ENCODE peak calls at places on chromosome 5, in ten cellular contexts. F is Right ventricle myocardium superior, Y is NCI-H1694, J is NCI-H1930, T is HFF-Myc, I is NCI-H146, H is GM04504, W is COR-L47, U is body of pancreas, N is GM19239. O is an unnamed sample.

GRCh38 chr5:169229342-169229892 is 71.5 kb downstream of the SLIT3 start:
- DNase-seq in T (no peak), J (no peak), I (no peak), H (no peak), N (no peak), F (no peak), U (no peak), Y (no peak), W (no peak), O (no peak)

GRCh38 chr5:139446956-139447779 is 7.8 kb upstream of the DNAJC18 start:
- DNase-seq in U (no peak), H (peak), T (no peak), J (no peak), F (no peak), I (no peak), N (no peak), Y (no peak), W (no peak), O (no peak)

GRCh38 chr5:147098233-147098790 is 136.5 kb upstream of the STK32A start:
- DNase-seq in T (no peak), Y (peak), W (peak), N (peak), I (peak), F (no peak), U (peak), H (peak), J (no peak), O (peak)

GRCh38 chr5:14322437-14323187 is 179.5 kb downstream of the TRIO start:
- DNase-seq in J (no peak), T (no peak), H (no peak), U (no peak), N (no peak), I (no peak), F (no peak), Y (peak), W (peak), O (no peak)

GRCh38 chr5:113093561-113093960 is 117.0 kb downstream of the DCP2 start:
- DNase-seq in H (no peak), U (no peak), N (no peak), T (no peak), J (no peak), I (no peak), Y (no peak), W (no peak), F (no peak), O (no peak)

GRCh38 chr5:141528401-141528984 is 39.6 kb downstream of the PCDHGC5 start:
- DNase-seq in W (no peak), I (no peak), J (no peak), U (peak), T (no peak), N (no peak), H (no peak), Y (no peak), F (peak), O (no peak)

GRCh38 chr5:147547730-147548129 is 37.9 kb upstream of the DPYSL3 start:
- DNase-seq in W (no peak), J (no peak), H (no peak), N (no peak), I (no peak), F (no peak), Y (no peak), U (no peak), T (no peak), O (no peak)

GRCh38 chr5:1885777-1886633 is 3.3 kb upstream of the IRX4 start:
- DNase-seq in N (no peak), Y (no peak), U (no peak), T (no peak), F (peak), J (no peak), H (no peak), I (no peak), W (no peak), O (no peak)

GRCh38 chr5:175706499-175706898 is 48.6 kb downstream of the HRH2 start:
- DNase-seq in N (no peak), Y (no peak), F (no peak), J (no peak), H (no peak), U (peak), W (no peak), T (no peak), I (peak), O (no peak)

GRCh38 chr5:132849347-132849746 is 16.9 kb downstream of the GDF9 start:
- DNase-seq in W (no peak), N (no peak), H (no peak), T (no peak), Y (no peak), I (no peak), U (no peak), J (no peak), F (no peak), O (no peak)

GRCh38 chr5:6704361-6704851 is 8.8 kb upstream of the TENT4A start:
- DNase-seq in N (no peak), U (peak), I (no peak), F (peak), T (no peak), H (peak), Y (no peak), J (no peak), W (no peak), O (no peak)

GRCh38 chr5:138216799-138217198 is 3.7 kb upstream of the CDC23 start:
- DNase-seq in Y (no peak), J (no peak), T (no peak), H (no peak), N (no peak), U (no peak), I (no peak), W (no peak), F (no peak), O (no peak)

GRCh38 chr5:52605317-52605991 is 182.3 kb upstream of the ITGA1 start:
- DNase-seq in N (no peak), T (no peak), Y (no peak), J (no peak), I (no peak), W (no peak), U (no peak), F (no peak), H (no peak), O (no peak)

GRCh38 chr5:138972230-138972629 is 97.1 kb upstream of the LRRTM2 start:
- DNase-seq in W (no peak), T (peak), N (no peak), J (no peak), F (peak), H (peak), Y (no peak), I (no peak), U (no peak), O (no peak)

GRCh38 chr5:95760291-95761191 is 29.4 kb downstream of the RHOBTB3 start:
- DNase-seq in I (no peak), W (no peak), U (no peak), Y (no peak), N (peak), F (no peak), T (peak), H (peak), J (no peak), O (peak)

GRCh38 chr5:124665625-124666024 is 80.8 kb downstream of the ZNF608 start:
- DNase-seq in W (no peak), N (no peak), T (no peak), U (no peak), J (no peak), I (no peak), H (no peak), Y (no peak), F (no peak), O (no peak)

GRCh38 chr5:68433921-68434879 is 218.6 kb downstream of the PIK3R1 start:
- DNase-seq in U (peak), F (peak), Y (no peak), N (peak), J (no peak), W (no peak), T (peak), H (peak), I (no peak), O (no peak)

GRCh38 chr5:144203750-144204596 is 33.3 kb downstream of the KCTD16 start:
- DNase-seq in U (peak), Y (peak), N (no peak), T (peak), I (peak), F (no peak), W (peak), J (peak), H (no peak), O (peak)

GRCh38 chr5:10797246-10797645 is 36.2 kb upstream of the DAP start:
- DNase-seq in T (no peak), J (no peak), Y (no peak), U (no peak), H (no peak), I (no peak), W (no peak), N (no peak), F (no peak), O (no peak)

GRCh38 chr5:175728885-175729828 is 71.3 kb downstream of the HRH2 start:
- DNase-seq in J (no peak), N (no peak), H (no peak), I (peak), U (no peak), W (no peak), Y (no peak), T (no peak), F (no peak), O (no peak)

GRCh38 chr5:66982514-66982913 is 214.1 kb downstream of the CD180 start:
- DNase-seq in J (no peak), U (no peak), N (no peak), T (no peak), Y (no peak), I (no peak), F (no peak), W (no peak), H (no peak), O (no peak)

GRCh38 chr5:17306726-17307091 is 89.3 kb downstream of the BASP1 start:
- DNase-seq in W (no peak), T (no peak), Y (no peak), F (no peak), N (no peak), U (no peak), J (no peak), H (no peak), I (no peak), O (no peak)

GRCh38 chr5:8333445-8333844 is 464.5 kb downstream of the MTRR start:
- DNase-seq in F (no peak), W (no peak), H (no peak), J (no peak), T (no peak), U (no peak), I (no peak), N (no peak), Y (no peak), O (no peak)

O was measured in SK-N-MC.